ENCODE peak calls at places on chromosome 19, in eight cellular contexts. E, G, K, N, F, B, Z and L are unnamed samples.

GRCh38 chr19:54106716-54107115 is 4.1 kb downstream of the NDUFA3 start:
- DNase-seq in F (no peak), K (no peak), N (no peak), G (no peak), E (no peak), B (no peak), Z (no peak), L (no peak)

GRCh38 chr19:39413269-39413902 is 917 bp downstream of the PLEKHG2 start:
- DNase-seq in K (no peak), F (peak; percentile 66), B (peak; percentile 75), G (peak; percentile 31), N (peak; percentile 63), Z (peak; percentile 33), E (peak; percentile 65), L (peak; percentile 39)

GRCh38 chr19:29623726-29624488 is 17.8 kb downstream of the POP4 start:
- DNase-seq in K (no peak), F (no peak), B (no peak), Z (no peak), N (no peak), E (no peak), G (peak; percentile 82), L (no peak)

GRCh38 chr19:8545743-8546142 is 31.5 kb downstream of the MYO1F start:
- DNase-seq in N (no peak), F (no peak), Z (no peak), B (no peak), K (no peak), E (no peak), G (no peak), L (no peak)

GRCh38 chr19:2207991-2208860 is 27.9 kb downstream of the PLEKHJ1 start:
- DNase-seq in Z (no peak), K (peak; percentile 14), F (peak; percentile 77), E (peak; percentile 68), G (peak; percentile 31), B (peak; percentile 97), N (peak; percentile 50), L (no peak)

GRCh38 chr19:33064778-33065550 is at the start of gene RHPN2:
- DNase-seq in F (peak; percentile 97), E (peak; percentile 72), K (peak; percentile 17), Z (peak; percentile 14), B (peak; percentile 81), G (peak; percentile 79), N (peak; percentile 65), L (peak; percentile 72)

GRCh38 chr19:2330632-2331284 is 2.3 kb downstream of the SPPL2B start:
- DNase-seq in E (no peak), K (no peak), N (no peak), G (no peak), Z (no peak), B (no peak), F (no peak), L (no peak)

GRCh38 chr19:6788896-6789295 is 16.4 kb downstream of the VAV1 start:
- DNase-seq in Z (no peak), G (no peak), B (no peak), K (no peak), F (no peak), N (no peak), E (no peak), L (no peak)

GRCh38 chr19:11296264-11296663 is 304 bp downstream of the TSPAN16 start:
- DNase-seq in K (no peak), N (no peak), E (no peak), F (no peak), G (no peak), Z (no peak), B (peak; percentile 26), L (no peak)

GRCh38 chr19:36635342-36635741 is 30.2 kb downstream of the ZNF382 start:
- DNase-seq in N (no peak), F (no peak), Z (no peak), G (no peak), B (no peak), K (no peak), E (no peak), L (no peak)

GRCh38 chr19:2775556-2776430 is 7.3 kb downstream of the SGTA start:
- DNase-seq in B (peak; percentile 35), K (peak; percentile 56), N (peak; percentile 50), G (peak; percentile 87), Z (peak; percentile 55), F (peak; percentile 77), E (no peak), L (no peak)

GRCh38 chr19:14494910-14495677 is 833 bp downstream of the GIPC1 start:
- DNase-seq in B (peak; percentile 51), F (no peak), N (no peak), G (no peak), K (no peak), E (no peak), Z (no peak), L (no peak)

GRCh38 chr19:56142087-56142787 is 1.1 kb downstream of the ZNF444 start:
- DNase-seq in B (no peak), E (no peak), F (no peak), G (no peak), Z (no peak), N (no peak), K (no peak), L (peak; percentile 81)

GRCh38 chr19:38280030-38280921 is 15.9 kb downstream of the SPINT2 start:
- DNase-seq in F (no peak), E (no peak), G (no peak), N (no peak), B (no peak), Z (no peak), K (no peak), L (no peak)

GRCh38 chr19:28463493-28464053 is 749.4 kb downstream of the UQCRFS1 start:
- DNase-seq in G (no peak), E (no peak), Z (no peak), N (no peak), F (no peak), B (no peak), K (no peak), L (no peak)

GRCh38 chr19:11814707-11815050 is 606 bp downstream of the ZNF440 start:
- DNase-seq in N (peak; percentile 26), F (no peak), K (no peak), Z (no peak), G (no peak), B (peak; percentile 58), E (no peak), L (peak; percentile 9)

GRCh38 chr19:3389876-3390361 is 23.5 kb downstream of the NFIC start:
- DNase-seq in K (no peak), Z (no peak), G (no peak), F (no peak), B (peak; percentile 48), N (peak; percentile 37), E (peak; percentile 58), L (peak; percentile 48)

GRCh38 chr19:47713046-47714021 is at the start of gene EHD2:
- DNase-seq in K (peak; percentile 9), Z (peak; percentile 17), G (peak; percentile 70), B (peak; percentile 89), N (peak; percentile 80), F (peak; percentile 75), E (peak; percentile 72), L (peak; percentile 42)

GRCh38 chr19:19537321-19538048 is 580 bp upstream of the CILP2 start:
- DNase-seq in Z (no peak), E (peak; percentile 11), G (no peak), N (no peak), K (peak; percentile 13), F (no peak), B (peak; percentile 62), L (no peak)

GRCh38 chr19:33947565-33947964 is 150.9 kb downstream of the KCTD15 start:
- DNase-seq in B (no peak), G (no peak), N (no peak), F (no peak), E (no peak), Z (no peak), K (no peak), L (no peak)

GRCh38 chr19:1749373-1750342 is 3.6 kb upstream of the ONECUT3 start:
- DNase-seq in Z (no peak), N (no peak), B (no peak), E (no peak), K (no peak), F (peak; percentile 54), G (no peak), L (no peak)

GRCh38 chr19:1081301-1082164 is 13.6 kb downstream of the POLR2E start:
- DNase-seq in N (no peak), B (no peak), E (peak; percentile 46), K (no peak), Z (no peak), F (no peak), G (no peak), L (no peak)

GRCh38 chr19:29873024-29873800 is 61.4 kb downstream of the CCNE1 start:
- DNase-seq in F (peak; percentile 91), K (peak; percentile 33), B (peak; percentile 57), Z (peak; percentile 68), N (no peak), E (peak; percentile 85), G (peak; percentile 77), L (no peak)

GRCh38 chr19:38718747-38719543 is 25.3 kb downstream of the CAPN12 start:
- DNase-seq in K (no peak), B (peak; percentile 40), N (peak; percentile 59), Z (no peak), G (no peak), E (peak; percentile 67), F (no peak), L (no peak)

GRCh38 chr19:18153555-18154134 is 682 bp downstream of the PIK3R2 start:
- DNase-seq in B (peak; percentile 51), E (no peak), N (no peak), G (peak; percentile 42), F (peak; percentile 58), Z (no peak), K (no peak), L (no peak)